ENCODE peak calls at places on chromosomes 5 and 9, in seven cellular contexts. C is astrocyte, Z is heart left ventricle, R is H1, P is thoracic aorta, F is upper lobe of left lung, V is A673. U is an unnamed sample.

GRCh38 chr5:136501133-136501532 is 135.8 kb upstream of the TRPC7 start:
- DNase-seq in V (no peak), R (no peak), F (no peak), Z (no peak), C (no peak), P (no peak), U (no peak)

GRCh38 chr5:45507174-45507573 is 189.0 kb downstream of the HCN1 start:
- DNase-seq in R (no peak), Z (no peak), V (peak; percentile 30), C (no peak), P (no peak), F (no peak), U (no peak)

GRCh38 chr5:149951138-149951749 is 6.7 kb upstream of the PDE6A start:
- DNase-seq in F (no peak), C (no peak), P (no peak), Z (no peak), R (no peak), V (no peak), U (no peak)

GRCh38 chr9:130034570-130034969 is 8.4 kb downstream of the FNBP1 start:
- DNase-seq in C (peak; percentile 75), V (peak; percentile 75), F (no peak), Z (no peak), P (no peak), R (no peak), U (peak; percentile 76)

GRCh38 chr5:98679963-98680362 is 93.5 kb upstream of the RGMB start:
- DNase-seq in Z (no peak), F (no peak), C (peak; percentile 96), R (no peak), V (no peak), P (no peak), U (peak; percentile 4)

GRCh38 chr9:133728856-133729645 is 9.1 kb downstream of the SARDH start:
- DNase-seq in P (no peak), F (no peak), V (no peak), C (no peak), Z (peak; percentile 4), R (no peak), U (no peak)

GRCh38 chr9:37575921-37576721 is at the start of gene FBXO10:
- DNase-seq in F (peak; percentile 74), R (peak; percentile 34), P (no peak), V (peak; percentile 71), C (peak; percentile 65), Z (peak; percentile 77), U (peak; percentile 53)

GRCh38 chr5:175826980-175827379 is 44.4 kb upstream of the CPLX2 start:
- DNase-seq in P (no peak), R (no peak), F (no peak), V (no peak), Z (no peak), C (no peak), U (no peak)

GRCh38 chr9:106892632-106893031 is 29.7 kb downstream of the ZNF462 start:
- DNase-seq in F (peak; percentile 83), P (no peak), Z (peak; percentile 24), C (peak; percentile 98), V (peak; percentile 75), R (peak; percentile 83), U (peak; percentile 97)

GRCh38 chr9:71036501-71036900 is 84.9 kb downstream of the TRPM3 start:
- DNase-seq in V (peak; percentile 53), R (no peak), Z (no peak), C (peak; percentile 1), P (no peak), F (no peak), U (peak; percentile 60)

GRCh38 chr5:72248352-72249032 is 71.5 kb downstream of the MRPS27 start:
- DNase-seq in R (no peak), V (peak; percentile 84), C (peak; percentile 86), Z (peak; percentile 62), P (peak; percentile 38), F (peak; percentile 36), U (peak; percentile 97)

GRCh38 chr9:121670447-121670846 is 19.0 kb downstream of the DAB2IP start:
- DNase-seq in Z (no peak), R (no peak), F (no peak), C (peak; percentile 80), V (no peak), P (no peak), U (peak; percentile 98)

GRCh38 chr9:25677301-25678146 is 720 bp downstream of the TUSC1 start:
- DNase-seq in R (no peak), C (peak; percentile 41), P (peak; percentile 65), F (peak; percentile 92), V (no peak), Z (peak; percentile 84), U (peak; percentile 74)

GRCh38 chr5:67989457-67989856 is 226.1 kb upstream of the PIK3R1 start:
- DNase-seq in C (no peak), Z (peak; percentile 50), F (no peak), P (no peak), R (no peak), V (peak; percentile 15), U (peak; percentile 61)

GRCh38 chr9:116310212-116310611 is 156.6 kb downstream of the PAPPA start:
- DNase-seq in C (no peak), F (no peak), Z (no peak), P (no peak), R (no peak), V (no peak), U (no peak)

GRCh38 chr5:73619606-73620334 is 6.2 kb upstream of the ARHGEF28 start:
- DNase-seq in V (no peak), C (no peak), P (no peak), R (no peak), Z (no peak), F (no peak), U (no peak)

GRCh38 chr9:114082017-114082735 is 4.1 kb upstream of the AMBP start:
- DNase-seq in R (no peak), F (peak; percentile 88), Z (peak; percentile 84), V (peak; percentile 90), P (peak; percentile 63), C (peak; percentile 60), U (peak; percentile 93)

GRCh38 chr9:134318481-134318891 is 7.8 kb upstream of the RXRA start:
- DNase-seq in Z (no peak), V (no peak), C (no peak), F (no peak), R (no peak), P (no peak), U (no peak)

DNA sequence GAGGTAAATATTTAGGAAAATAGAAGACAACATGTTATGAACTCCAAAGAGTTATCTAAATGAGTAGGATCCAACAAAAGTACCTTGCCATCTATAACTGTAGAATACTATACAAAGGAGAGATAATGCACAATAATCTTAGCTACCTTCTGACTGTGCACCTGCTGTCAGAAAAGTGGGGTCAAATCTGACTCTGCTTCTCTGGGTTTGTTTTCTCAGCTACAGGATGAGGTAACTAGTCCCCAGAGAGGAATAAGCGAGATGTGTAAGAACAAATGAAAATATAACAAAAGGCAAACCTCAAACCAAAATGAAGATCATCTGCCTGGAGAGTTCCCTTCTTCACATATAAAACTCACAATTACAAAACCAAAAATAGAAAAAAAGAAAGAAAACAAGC is 204.8 kb downstream of the DCP2 start:
- DNase-seq in V (no peak), P (no peak), Z (no peak), C (no peak), F (no peak), R (no peak), U (no peak)
- H3K4me3 ChIP-seq in V (no peak overlapping the region), P (no peak overlapping the region), Z (no peak overlapping the region), C (no peak overlapping the region), F (no peak overlapping the region), R (no peak overlapping the region), U (no peak overlapping the region)

DNA sequence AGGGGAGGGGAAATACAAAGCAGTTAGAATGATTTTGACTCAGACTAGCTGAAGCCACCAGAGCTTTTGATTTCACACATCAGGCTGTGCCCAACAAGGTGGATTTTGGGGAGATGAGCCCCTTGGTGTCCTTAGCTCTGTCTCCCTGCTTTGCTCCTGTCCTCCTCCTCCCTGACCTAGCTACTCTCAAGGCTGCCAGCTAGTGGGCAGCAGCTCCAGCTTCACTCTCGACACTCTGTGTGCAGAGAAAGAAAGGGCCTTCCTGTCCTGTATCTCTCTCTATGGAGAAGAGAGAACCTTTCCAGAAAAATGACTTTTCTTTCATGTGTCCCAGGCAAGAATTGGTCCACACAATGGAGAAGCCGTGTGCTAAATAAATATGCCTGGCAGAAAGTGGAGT is 446.2 kb downstream of the SEMA5A start:
- DNase-seq in Z (no peak), C (no peak), P (no peak), V (no peak), F (no peak), R (no peak), U (no peak)
- TF ChIP-seq CTCF in Z (no peak), C (no peak), P (no peak), V (no peak), F (no peak), R (peak; percentile 52), U (no peak)

GRCh38 chr5:169158764-169159163 is 142.2 kb downstream of the SLIT3 start:
- DNase-seq in P (no peak), C (no peak), V (no peak), F (no peak), Z (no peak), R (no peak), U (no peak)

GRCh38 chr5:169157064-169157463 is 143.9 kb downstream of the SLIT3 start:
- DNase-seq in P (no peak), R (no peak), C (peak; percentile 33), V (no peak), Z (no peak), F (no peak), U (peak; percentile 26)

GRCh38 chr5:169162407-169162806 is 138.5 kb downstream of the SLIT3 start:
- DNase-seq in Z (no peak), C (peak; percentile 88), V (no peak), R (no peak), F (no peak), P (no peak), U (peak; percentile 75)

GRCh38 chr5:169161022-169161680 is 139.8 kb downstream of the SLIT3 start:
- DNase-seq in V (no peak), C (peak; percentile 92), F (no peak), P (peak; percentile 9), Z (peak; percentile 33), R (no peak), U (peak; percentile 98)

DNA sequence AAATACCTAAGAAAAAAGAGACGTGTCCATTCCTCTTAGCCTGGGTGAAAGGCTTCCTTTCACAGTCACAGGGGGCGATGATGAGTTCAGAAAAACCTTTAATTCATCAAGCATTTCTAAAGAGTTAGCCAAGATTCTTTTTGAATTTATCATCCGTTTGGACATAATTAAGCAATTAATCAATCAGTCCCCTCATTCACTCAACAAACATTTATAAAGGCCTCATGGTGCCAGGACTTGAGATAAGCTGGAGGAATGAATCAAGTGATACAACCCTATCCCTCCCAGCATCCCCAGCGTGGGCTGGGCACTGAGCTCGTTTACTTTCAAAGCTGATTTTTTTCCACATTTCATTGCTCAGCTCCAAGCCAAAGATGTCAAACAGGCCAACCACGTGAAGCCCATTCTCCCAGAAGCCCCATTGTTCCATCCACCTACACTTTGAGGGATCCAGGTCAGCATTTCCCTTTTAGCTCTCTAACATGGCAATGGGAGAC is 140.5 kb downstream of the SLIT3 start:
- DNase-seq in Z (no peak), R (no peak), C (peak; percentile 91), F (no peak), P (no peak), V (no peak), U (peak; percentile 97)
- H3K4me3 ChIP-seq in Z (no peak overlapping the region), R (no peak overlapping the region), C (no peak overlapping the region), F (no peak overlapping the region), P (peak overlapping the region; percentile 40), V (no peak overlapping the region), U (no peak overlapping the region)

DNA sequence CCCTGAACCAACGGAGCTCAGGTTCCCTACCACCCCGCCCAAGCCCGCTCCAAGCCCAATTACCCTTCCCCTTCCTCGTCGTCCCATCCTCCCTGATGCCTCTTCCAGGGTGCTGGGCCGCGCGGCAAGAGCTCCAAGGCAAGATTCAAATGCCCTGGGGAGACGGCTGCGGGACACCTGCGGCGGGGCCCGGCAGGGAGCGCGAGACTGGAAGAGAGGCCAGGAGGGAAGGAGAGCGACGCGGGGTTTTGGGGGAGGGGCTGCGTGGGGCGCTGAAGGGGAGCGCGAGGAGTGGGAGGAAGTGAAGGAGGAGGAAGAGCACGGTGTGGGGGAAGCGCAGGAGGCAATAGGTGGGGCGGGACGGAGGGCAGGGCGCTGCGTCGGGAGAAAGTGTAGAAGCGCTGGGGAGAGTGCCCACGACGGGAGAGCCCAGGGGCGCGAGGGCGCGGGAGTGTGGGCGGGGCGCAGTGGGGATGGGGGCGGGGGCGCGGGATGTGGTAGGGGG is 975 bp upstream of the NXNL2 start:
- DNase-seq in R (no peak), F (peak; percentile 33), V (peak; percentile 68), P (no peak), Z (no peak), C (peak; percentile 55), U (no peak)
- TF ChIP-seq CTCF in R (no peak), F (no peak), V (no peak), P (no peak), Z (no peak), C (no peak), U (peak; percentile 25)

U was measured in fibroblast of the aortic adventitia.